ENCODE peak calls at places on chromosomes 1 and 21, in nine cellular contexts. M is hepatocyte, X is A673, Y is heart left ventricle, Q is Peyer's patch, N is cardiac muscle cell, R is HCT116, B is stomach, W is endothelial cell of umbilical vein. S is an unnamed sample.

GRCh38 chr1:89516055-89516454 is 8.6 kb upstream of the LRRC8B start:
- DNase-seq in M (peak; percentile 12), X (peak; percentile 52), Y (no peak), Q (no peak), N (no peak), R (peak; percentile 41), B (no peak), W (no peak), S (no peak)

GRCh38 chr1:16907870-16908758 is 12.3 kb downstream of the RNU1-2 start:
- DNase-seq in M (no peak), X (no peak), Y (no peak), Q (no peak), N (no peak), R (no peak), B (no peak), W (no peak), S (no peak)

GRCh38 chr1:16013220-16013907 is 4.5 kb downstream of the HSPB7 start:
- DNase-seq in M (peak; percentile 92), X (peak; percentile 52), Y (peak; percentile 92), Q (peak; percentile 63), N (peak; percentile 90), R (peak; percentile 21), B (peak; percentile 76), W (peak; percentile 58), S (peak; percentile 48)

GRCh38 chr1:101122452-101123166 is 97.0 kb upstream of the DPH5 start:
- DNase-seq in M (no peak), X (no peak), Y (no peak), Q (no peak), N (no peak), R (no peak), B (no peak), W (no peak), S (no peak)

GRCh38 chr1:9085306-9085940 is 16.0 kb upstream of the SLC2A5 start:
- DNase-seq in M (no peak), X (no peak), Y (no peak), Q (no peak), N (no peak), R (no peak), B (no peak), W (no peak), S (no peak)

GRCh38 chr1:39720094-39720999 is 18.3 kb upstream of the PPIE start:
- DNase-seq in M (peak; percentile 77), X (peak; percentile 81), Y (no peak), Q (no peak), N (peak; percentile 71), R (peak; percentile 48), B (no peak), W (peak; percentile 68), S (no peak)

GRCh38 chr1:34529935-34530859 is 224.7 kb upstream of the GJB5 start:
- DNase-seq in M (no peak), X (peak; percentile 9), Y (no peak), Q (no peak), N (no peak), R (no peak), B (no peak), W (no peak), S (no peak)

GRCh38 chr1:221187174-221187573 is 307.9 kb downstream of the HLX start:
- DNase-seq in M (no peak), X (no peak), Y (no peak), Q (no peak), N (no peak), R (no peak), B (no peak), W (no peak), S (no peak)

GRCh38 chr1:22900451-22900850 is 72.2 kb downstream of the LACTBL1 start:
- DNase-seq in M (no peak), X (no peak), Y (no peak), Q (no peak), N (no peak), R (no peak), B (no peak), W (no peak), S (no peak)

GRCh38 chr1:168092566-168093355 is 44.0 kb downstream of the GPR161 start:
- DNase-seq in M (no peak), X (no peak), Y (no peak), Q (no peak), N (peak; percentile 64), R (peak; percentile 19), B (no peak), W (no peak), S (no peak)

GRCh38 chr1:162633327-162633762 is 1.1 kb downstream of the DDR2 start:
- DNase-seq in M (peak; percentile 17), X (peak; percentile 57), Y (no peak), Q (no peak), N (no peak), R (no peak), B (no peak), W (peak; percentile 75), S (peak; percentile 46)

GRCh38 chr1:199083680-199084079 is 444.8 kb downstream of the PTPRC start:
- DNase-seq in M (no peak), X (no peak), Y (no peak), Q (no peak), N (no peak), R (no peak), B (no peak), W (no peak), S (no peak)

GRCh38 chr21:17585875-17586450 is 26.7 kb downstream of the BTG3 start:
- DNase-seq in M (peak; percentile 53), X (peak; percentile 65), Y (no peak), Q (no peak), N (peak; percentile 53), R (peak; percentile 42), B (no peak), W (peak; percentile 56), S (peak; percentile 27)

DNA sequence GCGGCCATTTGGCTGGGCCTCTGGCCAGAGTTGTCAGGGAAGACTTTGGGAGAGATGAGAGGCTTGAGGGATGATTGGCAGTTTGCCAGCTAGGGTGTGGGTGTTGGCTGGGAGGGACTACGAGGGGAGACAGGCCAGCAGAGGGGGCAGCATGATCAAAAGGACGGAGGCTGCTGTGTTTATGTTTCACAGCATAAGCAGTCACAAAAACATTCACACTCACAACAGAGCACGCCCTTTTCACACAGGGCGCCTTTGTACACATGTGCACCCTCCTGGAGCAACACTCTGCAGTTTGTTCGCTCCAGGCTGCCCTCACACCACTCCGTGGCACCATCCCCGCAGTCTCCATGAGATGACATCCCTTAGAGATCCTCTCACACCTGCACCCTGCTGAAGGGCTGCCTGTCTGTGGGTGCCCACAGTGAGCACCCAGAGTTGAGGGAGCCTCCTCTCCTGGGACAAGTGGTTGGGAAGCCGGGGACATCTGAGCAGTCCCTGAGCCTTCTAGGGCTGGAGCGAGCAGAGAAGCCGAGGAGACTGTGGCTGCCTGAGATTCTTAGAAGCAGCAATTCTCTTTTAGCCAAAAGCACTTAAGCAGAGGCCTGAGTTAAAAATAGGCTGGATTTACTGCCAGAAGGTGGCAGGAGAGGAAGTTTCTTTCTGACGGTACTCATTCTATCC is 15.4 kb downstream of the EFNA3 start:
- DNase-seq in M (peak; percentile 72), X (peak; percentile 62), Y (no peak), Q (peak; percentile 50), N (peak; percentile 82), R (peak; percentile 35), B (no peak), W (peak; percentile 74), S (peak; percentile 85)
- H3K4me3 ChIP-seq in M (no peak overlapping the region), X (no peak overlapping the region), Y (no peak overlapping the region), Q (no peak overlapping the region), N (no peak overlapping the region), R (no peak overlapping the region), B (no peak overlapping the region), W (no peak overlapping the region), S (no peak overlapping the region)

GRCh38 chr1:111990878-111991760 is 1.7 kb upstream of the KCND3 start:
- DNase-seq in M (peak; percentile 68), X (peak; percentile 80), Y (peak; percentile 85), Q (peak; percentile 57), N (peak; percentile 69), R (peak; percentile 54), B (peak; percentile 86), W (peak; percentile 5), S (peak; percentile 55)
- TF ChIP-seq CTCF in M (peak; percentile 37), X (peak; percentile 62), Y (peak; percentile 37), Q (no peak), N (peak; percentile 42), R (peak; percentile 49), B (no peak), W (no peak), S (peak; percentile 56)

GRCh38 chr1:183885142-183885735 is 80.3 kb downstream of the RGL1 start:
- DNase-seq in M (no peak), X (no peak), Y (no peak), Q (no peak), N (no peak), R (no peak), B (no peak), W (no peak), S (no peak)

GRCh38 chr1:183882328-183883167 is 77.6 kb downstream of the RGL1 start:
- DNase-seq in M (no peak), X (no peak), Y (no peak), Q (no peak), N (no peak), R (no peak), B (no peak), W (no peak), S (no peak)

GRCh38 chr1:183883629-183884028 is 78.7 kb downstream of the RGL1 start:
- DNase-seq in M (no peak), X (no peak), Y (no peak), Q (no peak), N (no peak), R (no peak), B (no peak), W (no peak), S (no peak)

GRCh38 chr1:183881387-183882084 is 76.6 kb downstream of the RGL1 start:
- DNase-seq in M (peak; percentile 80), X (peak; percentile 94), Y (peak; percentile 76), Q (no peak), N (peak; percentile 65), R (no peak), B (peak; percentile 65), W (peak; percentile 98), S (peak; percentile 81)

GRCh38 chr1:183884512-183884911 is 79.6 kb downstream of the RGL1 start:
- DNase-seq in M (no peak), X (no peak), Y (no peak), Q (no peak), N (no peak), R (no peak), B (no peak), W (no peak), S (no peak)
- H3K4me1 ChIP-seq in M (peaks cover 53% of the 10 kb centered on the region), X (peaks cover 96% of the 10 kb centered on the region), Y (peaks cover 4% of the 10 kb centered on the region), Q (no peaks in the 10 kb centered on the region), N (peaks cover 8% of the 10 kb centered on the region), R (peaks cover 10% of the 10 kb centered on the region), B (peaks cover 39% of the 10 kb centered on the region), W (peaks cover 53% of the 10 kb centered on the region), S (peaks cover 13% of the 10 kb centered on the region)

GRCh38 chr21:35096959-35097358 is 47.9 kb upstream of the RUNX1 start:
- DNase-seq in M (no peak), X (no peak), Y (no peak), Q (no peak), N (no peak), R (no peak), B (no peak), W (no peak), S (no peak)

GRCh38 chr21:35100351-35100771 is 51.3 kb upstream of the RUNX1 start:
- DNase-seq in M (no peak), X (no peak), Y (peak; percentile 69), Q (no peak), N (no peak), R (no peak), B (no peak), W (no peak), S (no peak)

GRCh38 chr21:35095859-35096291 is 46.8 kb upstream of the RUNX1 start:
- DNase-seq in M (no peak), X (no peak), Y (no peak), Q (no peak), N (no peak), R (no peak), B (no peak), W (no peak), S (no peak)

GRCh38 chr21:35097525-35097924 is 48.4 kb upstream of the RUNX1 start:
- DNase-seq in M (no peak), X (no peak), Y (no peak), Q (no peak), N (no peak), R (no peak), B (no peak), W (no peak), S (no peak)

GRCh38 chr21:35099310-35099709 is 50.2 kb upstream of the RUNX1 start:
- DNase-seq in M (no peak), X (no peak), Y (no peak), Q (no peak), N (no peak), R (no peak), B (no peak), W (no peak), S (no peak)
- H3K4me3 ChIP-seq in M (no peak overlapping the region), X (no peak overlapping the region), Y (no peak overlapping the region), Q (no peak overlapping the region), N (no peak overlapping the region), R (no peak overlapping the region), B (no peak overlapping the region), W (no peak overlapping the region), S (no peak overlapping the region)